ENCODE peak calls at places on chromosomes 13 and 19, in seven cellular contexts. R is NCI-H446 treated with DMSO at 0.1 percent for 48 hours; I is activated CD4-positive, alpha-beta T cell treated with anti-CD3 and anti-CD28 coated beads, Interleukin-2, amount 50 U/mL, for 1 hour; Z is tibial nerve; J is effector memory CD4-positive, alpha-beta T cell; N is SJSA1; Y is hypothalamus. B is an unnamed sample.

GRCh38 chr13:44758595-44759221 is 182.6 kb upstream of the TSC22D1 start:
- DNase-seq in R (no peak), I (no peak), Z (no peak), J (no peak), N (peak; percentile 78), Y (no peak), B (no peak)

GRCh38 chr19:48844472-48844871 is 8.2 kb upstream of the HSD17B14 start:
- DNase-seq in R (peak; percentile 20), I (no peak), Z (no peak), J (no peak), N (no peak), Y (no peak), B (no peak)

GRCh38 chr13:29594710-29595379 is 643 bp downstream of the SLC7A1 start:
- DNase-seq in R (no peak), I (peak; percentile 51), Z (peak; percentile 52), J (peak; percentile 40), N (peak; percentile 82), Y (no peak), B (peak; percentile 21)

GRCh38 chr13:45878966-45879365 is 27.4 kb upstream of the SIAH3 start:
- DNase-seq in R (no peak), I (no peak), Z (no peak), J (no peak), N (no peak), Y (no peak), B (no peak)

GRCh38 chr13:32246468-32246867 is 68.7 kb downstream of the ZAR1L start:
- DNase-seq in R (peak; percentile 26), I (peak; percentile 9), Z (no peak), J (no peak), N (peak; percentile 66), Y (no peak), B (no peak)

GRCh38 chr13:99989376-99990044 is 7.9 kb downstream of the ZIC2 start:
- DNase-seq in R (no peak), I (no peak), Z (no peak), J (no peak), N (peak; percentile 71), Y (no peak), B (no peak)

GRCh38 chr13:112741835-112742570 is 52.2 kb downstream of the ATP11A start:
- DNase-seq in R (no peak), I (no peak), Z (no peak), J (no peak), N (no peak), Y (no peak), B (no peak)

GRCh38 chr19:42252365-42253244 is 2.3 kb downstream of the ERF start:
- DNase-seq in R (no peak), I (no peak), Z (peak; percentile 63), J (no peak), N (no peak), Y (peak; percentile 41), B (no peak)

GRCh38 chr13:93158565-93158964 is 68.0 kb upstream of the GPC6 start:
- DNase-seq in R (no peak), I (no peak), Z (no peak), J (no peak), N (no peak), Y (no peak), B (no peak)

GRCh38 chr13:90447034-90447734 is 900.3 kb upstream of the MIR17HG start:
- DNase-seq in R (no peak), I (no peak), Z (no peak), J (no peak), N (no peak), Y (no peak), B (no peak)

GRCh38 chr13:73722120-73722519 is 412.1 kb downstream of the KLF12 start:
- DNase-seq in R (no peak), I (no peak), Z (no peak), J (no peak), N (no peak), Y (no peak), B (no peak)

GRCh38 chr19:29855087-29855486 is 43.3 kb downstream of the CCNE1 start:
- DNase-seq in R (no peak), I (no peak), Z (no peak), J (no peak), N (no peak), Y (no peak), B (no peak)

GRCh38 chr19:7919681-7920519 is at the start of gene SNAPC2:
- DNase-seq in R (peak; percentile 90), I (peak; percentile 95), Z (peak; percentile 93), J (peak; percentile 92), N (peak; percentile 97), Y (peak; percentile 90), B (peak; percentile 94)

GRCh38 chr19:42198676-42199439 is 18.6 kb downstream of the DEDD2 start:
- DNase-seq in R (no peak), I (peak; percentile 62), Z (no peak), J (peak; percentile 76), N (no peak), Y (no peak), B (peak; percentile 64)

GRCh38 chr19:6654347-6655310 is 15.3 kb downstream of the TNFSF14 start:
- DNase-seq in R (no peak), I (no peak), Z (no peak), J (peak; percentile 34), N (no peak), Y (no peak), B (no peak)

GRCh38 chr19:54160182-54160811 is 776 bp upstream of the LENG1 start:
- DNase-seq in R (no peak), I (no peak), Z (no peak), J (no peak), N (no peak), Y (no peak), B (no peak)

GRCh38 chr19:14555918-14556661 is 15.8 kb downstream of the NDUFB7 start:
- DNase-seq in R (no peak), I (no peak), Z (no peak), J (no peak), N (no peak), Y (no peak), B (no peak)

GRCh38 chr13:33787051-33787591 is 30.8 kb upstream of the RFC3 start:
- DNase-seq in R (no peak), I (no peak), Z (no peak), J (no peak), N (no peak), Y (no peak), B (no peak)

GRCh38 chr13:111004444-111004843 is 89.6 kb upstream of the ANKRD10 start:
- DNase-seq in R (no peak), I (no peak), Z (no peak), J (no peak), N (peak; percentile 57), Y (no peak), B (no peak)

GRCh38 chr13:23655321-23655720 is 85.1 kb downstream of the TNFRSF19 start:
- DNase-seq in R (no peak), I (no peak), Z (no peak), J (no peak), N (no peak), Y (no peak), B (no peak)